ENCODE peak calls at places on chromosomes 4 and X, in five cellular contexts. One of them, this sample, is unnamed.

GRCh38 chrX:134671207-134671750 is 13.0 kb upstream of the PLAC1 start:
- DNase-seq in neuronal stem cell: no peak
- DNase-seq in trophoblast cell: no peak
- DNase-seq in mesenchymal stem cell: peak
- DNase-seq in H1: no peak
- DNase-seq in this sample: no peak

GRCh38 chr4:48269861-48270515 is 350 bp upstream of the TEC start:
- DNase-seq in neuronal stem cell: peak
- DNase-seq in trophoblast cell: peak
- DNase-seq in mesenchymal stem cell: peak
- DNase-seq in H1: peak
- DNase-seq in this sample: peak

GRCh38 chr4:10075158-10075863 is 41.3 kb downstream of the WDR1 start:
- DNase-seq in neuronal stem cell: no peak
- DNase-seq in trophoblast cell: no peak
- DNase-seq in mesenchymal stem cell: no peak
- DNase-seq in H1: no peak
- DNase-seq in this sample: no peak

GRCh38 chrX:148878371-148878770 is 378.0 kb downstream of the AFF2 start:
- DNase-seq in neuronal stem cell: no peak
- DNase-seq in trophoblast cell: peak
- DNase-seq in mesenchymal stem cell: peak
- DNase-seq in H1: no peak
- DNase-seq in this sample: no peak

GRCh38 chr4:54482529-54482961 is 175.2 kb upstream of the KIT start:
- DNase-seq in neuronal stem cell: no peak
- DNase-seq in trophoblast cell: no peak
- DNase-seq in mesenchymal stem cell: peak
- DNase-seq in H1: no peak
- DNase-seq in this sample: no peak

GRCh38 chr4:92305148-92305877 is 1.5 kb downstream of the GRID2 start:
- DNase-seq in neuronal stem cell: peak
- DNase-seq in trophoblast cell: peak
- DNase-seq in mesenchymal stem cell: peak
- DNase-seq in H1: peak
- DNase-seq in this sample: peak

GRCh38 chr4:109846395-109847098 is 1.4 kb upstream of the LRIT3 start:
- DNase-seq in neuronal stem cell: no peak
- DNase-seq in trophoblast cell: no peak
- DNase-seq in mesenchymal stem cell: no peak
- DNase-seq in H1: no peak
- DNase-seq in this sample: no peak

GRCh38 chrX:118325453-118325852 is 20.5 kb upstream of the WDR44 start:
- DNase-seq in neuronal stem cell: no peak
- DNase-seq in trophoblast cell: no peak
- DNase-seq in mesenchymal stem cell: no peak
- DNase-seq in H1: no peak
- DNase-seq in this sample: no peak

GRCh38 chr4:121370729-121371325 is 10.0 kb downstream of the QRFPR start:
- DNase-seq in neuronal stem cell: peak
- DNase-seq in trophoblast cell: peak
- DNase-seq in mesenchymal stem cell: peak
- DNase-seq in H1: no peak
- DNase-seq in this sample: no peak

GRCh38 chr4:136908122-136908521 is 624.2 kb downstream of the PCDH18 start:
- DNase-seq in neuronal stem cell: no peak
- DNase-seq in trophoblast cell: no peak
- DNase-seq in mesenchymal stem cell: no peak
- DNase-seq in H1: no peak
- DNase-seq in this sample: no peak

GRCh38 chrX:72620550-72621145 is 48.0 kb upstream of the HDAC8 start:
- DNase-seq in neuronal stem cell: no peak
- DNase-seq in trophoblast cell: peak
- DNase-seq in mesenchymal stem cell: peak
- DNase-seq in H1: no peak
- DNase-seq in this sample: no peak

GRCh38 chrX:64204252-64204651 is 1.3 kb downstream of the AMER1 start:
- DNase-seq in neuronal stem cell: no peak
- DNase-seq in trophoblast cell: no peak
- DNase-seq in mesenchymal stem cell: peak
- DNase-seq in H1: peak
- DNase-seq in this sample: peak

GRCh38 chrX:129787336-129788055 is 7.7 kb downstream of the SASH3 start:
- DNase-seq in neuronal stem cell: no peak
- DNase-seq in trophoblast cell: no peak
- DNase-seq in mesenchymal stem cell: no peak
- DNase-seq in H1: no peak
- DNase-seq in this sample: no peak

DNA sequence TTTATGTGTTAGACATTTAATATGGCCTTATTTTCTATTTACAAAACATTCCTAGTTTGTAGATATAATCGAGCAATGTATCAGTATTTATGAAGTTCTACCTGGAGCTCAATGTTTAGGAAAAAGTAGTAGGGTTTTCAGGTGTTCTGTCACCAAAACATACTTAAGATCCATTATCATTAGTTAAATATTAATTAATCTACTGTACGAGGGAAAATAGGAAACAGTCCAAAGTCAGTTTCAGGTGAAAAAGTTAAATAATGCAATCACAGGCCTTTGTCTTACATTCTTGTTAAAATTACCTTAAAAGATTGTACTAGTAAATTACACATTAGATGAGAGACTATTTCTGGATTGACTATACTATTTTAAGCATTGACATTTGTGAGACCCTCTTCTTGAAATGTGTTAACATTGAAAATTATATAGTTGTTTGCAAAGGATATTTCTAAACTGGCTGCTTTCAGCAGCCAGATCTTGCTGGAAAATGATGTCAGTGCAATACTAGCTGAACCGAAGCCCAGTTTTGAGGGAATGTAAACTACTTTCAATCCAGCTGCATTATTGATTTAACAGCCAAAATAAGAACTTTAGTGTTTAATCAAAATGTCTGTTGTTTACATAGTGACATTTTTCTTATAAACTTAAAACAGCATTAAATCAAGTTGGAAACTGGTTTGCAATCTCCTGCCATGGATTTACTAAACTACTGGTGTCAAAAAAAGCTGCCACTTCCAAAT is 19.3 kb downstream of the GUCY1B1 start:
- DNase-seq in neuronal stem cell: no peak
- DNase-seq in trophoblast cell: no peak
- DNase-seq in mesenchymal stem cell: peak
- DNase-seq in H1: no peak
- DNase-seq in this sample: no peak
- H3K27ac ChIP-seq in neuronal stem cell: no peak
- H3K27ac ChIP-seq in trophoblast cell: no peak
- H3K27ac ChIP-seq in mesenchymal stem cell: no peak
- H3K27ac ChIP-seq in H1: no peak
- H3K27ac ChIP-seq in this sample: no peak

GRCh38 chr4:118999919-119000318 is 111.3 kb downstream of the SYNPO2 start:
- DNase-seq in neuronal stem cell: no peak
- DNase-seq in trophoblast cell: no peak
- DNase-seq in mesenchymal stem cell: no peak
- DNase-seq in H1: no peak
- DNase-seq in this sample: no peak
- H3K9ac ChIP-seq in neuronal stem cell: no peak
- H3K9ac ChIP-seq in trophoblast cell: no peak
- H3K9ac ChIP-seq in mesenchymal stem cell: no peak
- H3K9ac ChIP-seq in H1: peak
- H3K9ac ChIP-seq in this sample: no peak

GRCh38 chrX:74500555-74500954 is 79.3 kb downstream of the SLC16A2 start:
- DNase-seq in neuronal stem cell: no peak
- DNase-seq in trophoblast cell: no peak
- DNase-seq in mesenchymal stem cell: no peak
- DNase-seq in H1: no peak
- DNase-seq in this sample: no peak

GRCh38 chrX:74493806-74494205 is 72.5 kb downstream of the SLC16A2 start:
- DNase-seq in neuronal stem cell: no peak
- DNase-seq in trophoblast cell: no peak
- DNase-seq in mesenchymal stem cell: no peak
- DNase-seq in H1: no peak
- DNase-seq in this sample: no peak

GRCh38 chrX:74500067-74500466 is 78.8 kb downstream of the SLC16A2 start:
- DNase-seq in neuronal stem cell: no peak
- DNase-seq in trophoblast cell: no peak
- DNase-seq in mesenchymal stem cell: no peak
- DNase-seq in H1: no peak
- DNase-seq in this sample: no peak

DNA sequence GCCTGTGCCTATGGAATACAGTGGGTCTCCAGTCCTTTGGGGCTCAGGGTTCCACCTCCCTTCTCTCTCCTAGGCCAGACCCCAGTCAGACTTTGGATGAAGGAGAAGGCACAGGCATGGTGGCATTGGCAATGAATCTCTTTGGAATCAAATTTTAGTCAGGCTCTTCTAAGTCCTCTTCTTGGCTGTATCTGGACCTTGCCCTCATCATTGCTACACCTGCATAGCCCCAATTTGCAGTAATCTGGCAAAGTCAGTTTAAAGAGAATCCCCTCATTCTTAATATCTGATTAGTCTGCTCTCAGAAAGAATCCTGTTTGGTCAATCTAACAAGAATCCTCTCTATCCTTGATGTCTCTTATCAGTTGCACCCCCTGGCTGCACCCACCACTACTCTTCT is 77.6 kb downstream of the SLC16A2 start:
- DNase-seq in neuronal stem cell: no peak
- DNase-seq in trophoblast cell: no peak
- DNase-seq in mesenchymal stem cell: no peak
- DNase-seq in H1: no peak
- DNase-seq in this sample: no peak
- H2BK12ac ChIP-seq in neuronal stem cell: no peak
- H2BK12ac ChIP-seq in trophoblast cell: no peak
- H2BK12ac ChIP-seq in mesenchymal stem cell: no peak
- H2BK12ac ChIP-seq in H1: no peak
- H2BK12ac ChIP-seq in this sample: no peak

DNA sequence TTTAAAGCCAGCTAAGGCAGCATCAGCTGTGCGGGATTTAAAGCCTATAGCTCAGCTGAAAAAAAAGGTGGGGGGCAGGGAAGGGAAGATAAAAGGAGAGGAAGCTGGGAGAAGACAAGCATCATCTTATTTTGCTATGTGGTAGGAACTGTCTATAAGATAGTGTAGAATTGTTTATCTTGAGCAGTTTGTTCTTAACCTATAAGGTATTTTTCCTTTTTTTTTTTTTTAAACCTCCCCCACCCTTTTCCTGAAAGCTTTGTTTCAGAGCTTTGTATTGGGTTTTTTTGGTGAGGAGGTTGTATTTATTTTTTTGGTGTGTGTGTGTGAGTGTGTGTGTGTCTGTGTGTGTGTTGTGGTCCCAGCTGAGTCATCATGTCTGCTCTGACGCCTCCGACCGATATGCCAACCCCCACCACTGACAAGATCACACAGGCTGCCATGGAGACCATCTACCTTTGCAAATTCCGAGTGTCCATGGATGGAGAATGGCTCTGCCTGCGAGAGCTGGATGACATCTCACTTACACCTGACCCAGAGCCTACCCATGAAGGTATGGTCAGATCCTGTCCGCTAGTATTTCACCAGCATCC is 531 bp downstream of the RUFY3 start:
- DNase-seq in neuronal stem cell: no peak
- DNase-seq in trophoblast cell: no peak
- DNase-seq in mesenchymal stem cell: peak
- DNase-seq in H1: no peak
- DNase-seq in this sample: no peak
- H3K27ac ChIP-seq in neuronal stem cell: no peak
- H3K27ac ChIP-seq in trophoblast cell: no peak
- H3K27ac ChIP-seq in mesenchymal stem cell: peak
- H3K27ac ChIP-seq in H1: no peak
- H3K27ac ChIP-seq in this sample: no peak

DNA sequence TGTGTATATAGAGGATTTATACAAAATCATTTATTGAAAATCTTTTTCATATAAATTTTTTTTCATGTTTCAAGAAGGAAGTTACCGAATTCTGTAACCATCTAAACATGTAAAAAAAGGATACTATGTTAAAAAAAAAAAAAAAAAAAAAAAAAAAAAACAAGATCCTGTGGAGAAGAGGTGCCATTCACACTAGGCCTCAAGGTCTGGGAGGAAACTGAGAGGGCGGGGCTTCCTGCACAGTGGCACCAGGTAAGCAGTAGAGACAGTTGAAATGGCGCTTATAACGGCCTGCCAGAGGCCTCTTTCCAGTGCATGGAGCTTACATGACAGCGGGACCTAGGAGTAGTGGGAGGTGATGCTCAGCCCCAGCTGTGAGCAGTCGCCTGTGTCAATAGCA is 17.5 kb downstream of the TRAPPC2 start:
- DNase-seq in neuronal stem cell: no peak
- DNase-seq in trophoblast cell: no peak
- DNase-seq in mesenchymal stem cell: no peak
- DNase-seq in H1: no peak
- DNase-seq in this sample: no peak
- H3K9ac ChIP-seq in neuronal stem cell: no peak
- H3K9ac ChIP-seq in trophoblast cell: no peak
- H3K9ac ChIP-seq in mesenchymal stem cell: no peak
- H3K9ac ChIP-seq in H1: no peak
- H3K9ac ChIP-seq in this sample: no peak

This sample was measured in H9.